ENCODE peak calls at places on chromosome 14, in eight cellular contexts. One of them, this sample, is unnamed.
A peak's percentile ranks its signal among the peaks of the same experiment; 100 is the strongest.

GRCh38 chr14:101534198-101534597 is 27.1 kb upstream of the DIO3 start:
- DNase-seq in activated T-cell treated with anti-CD3 and anti-CD28 coated beads, Interleukin-2, amount 50 U/mL, for 1 hour: no peak
- DNase-seq in LoVo: no peak
- DNase-seq in thoracic aorta: no peak
- DNase-seq in activated CD4-positive, alpha-beta T cell treated with anti-CD3 and anti-CD28 coated beads for 24 hours: no peak
- DNase-seq in left cardiac atrium: no peak
- DNase-seq in GM23248: no peak
- DNase-seq in stimulated activated CD4-positive, alpha-beta T cell treated with anti-CD3 and anti-CD28 coated beads, Interleukin-4, amount 100 ng/mL, for 48 hours: no peak
- DNase-seq in this sample: no peak

GRCh38 chr14:101966742-101967141 is 2.4 kb downstream of the DYNC1H1 start:
- DNase-seq in activated T-cell treated with anti-CD3 and anti-CD28 coated beads, Interleukin-2, amount 50 U/mL, for 1 hour: no peak
- DNase-seq in LoVo: no peak
- DNase-seq in thoracic aorta: no peak
- DNase-seq in activated CD4-positive, alpha-beta T cell treated with anti-CD3 and anti-CD28 coated beads for 24 hours: no peak
- DNase-seq in left cardiac atrium: no peak
- DNase-seq in GM23248: no peak
- DNase-seq in stimulated activated CD4-positive, alpha-beta T cell treated with anti-CD3 and anti-CD28 coated beads, Interleukin-4, amount 100 ng/mL, for 48 hours: no peak
- DNase-seq in this sample: no peak

GRCh38 chr14:35331605-35332516 is 39.7 kb downstream of the PSMA6 start:
- DNase-seq in activated T-cell treated with anti-CD3 and anti-CD28 coated beads, Interleukin-2, amount 50 U/mL, for 1 hour: no peak
- DNase-seq in LoVo: peak; percentile 74
- DNase-seq in thoracic aorta: no peak
- DNase-seq in activated CD4-positive, alpha-beta T cell treated with anti-CD3 and anti-CD28 coated beads for 24 hours: no peak
- DNase-seq in left cardiac atrium: no peak
- DNase-seq in GM23248: peak; percentile 46
- DNase-seq in stimulated activated CD4-positive, alpha-beta T cell treated with anti-CD3 and anti-CD28 coated beads, Interleukin-4, amount 100 ng/mL, for 48 hours: no peak
- DNase-seq in this sample: no peak

GRCh38 chr14:52443506-52443905 is 108.8 kb downstream of the TXNDC16 start:
- DNase-seq in activated T-cell treated with anti-CD3 and anti-CD28 coated beads, Interleukin-2, amount 50 U/mL, for 1 hour: no peak
- DNase-seq in LoVo: no peak
- DNase-seq in thoracic aorta: no peak
- DNase-seq in activated CD4-positive, alpha-beta T cell treated with anti-CD3 and anti-CD28 coated beads for 24 hours: no peak
- DNase-seq in left cardiac atrium: no peak
- DNase-seq in GM23248: peak; percentile 62
- DNase-seq in stimulated activated CD4-positive, alpha-beta T cell treated with anti-CD3 and anti-CD28 coated beads, Interleukin-4, amount 100 ng/mL, for 48 hours: no peak
- DNase-seq in this sample: no peak

GRCh38 chr14:36524874-36525745 is 5.1 kb upstream of the NKX2-1 start:
- DNase-seq in activated T-cell treated with anti-CD3 and anti-CD28 coated beads, Interleukin-2, amount 50 U/mL, for 1 hour: no peak
- DNase-seq in LoVo: no peak
- DNase-seq in thoracic aorta: no peak
- DNase-seq in activated CD4-positive, alpha-beta T cell treated with anti-CD3 and anti-CD28 coated beads for 24 hours: no peak
- DNase-seq in left cardiac atrium: no peak
- DNase-seq in GM23248: peak; percentile 46
- DNase-seq in stimulated activated CD4-positive, alpha-beta T cell treated with anti-CD3 and anti-CD28 coated beads, Interleukin-4, amount 100 ng/mL, for 48 hours: no peak
- DNase-seq in this sample: no peak

GRCh38 chr14:24903337-24903736 is 146.6 kb downstream of the STXBP6 start:
- DNase-seq in activated T-cell treated with anti-CD3 and anti-CD28 coated beads, Interleukin-2, amount 50 U/mL, for 1 hour: no peak
- DNase-seq in LoVo: peak; percentile 10
- DNase-seq in thoracic aorta: no peak
- DNase-seq in activated CD4-positive, alpha-beta T cell treated with anti-CD3 and anti-CD28 coated beads for 24 hours: no peak
- DNase-seq in left cardiac atrium: no peak
- DNase-seq in GM23248: peak; percentile 85
- DNase-seq in stimulated activated CD4-positive, alpha-beta T cell treated with anti-CD3 and anti-CD28 coated beads, Interleukin-4, amount 100 ng/mL, for 48 hours: no peak
- DNase-seq in this sample: peak; percentile 60

GRCh38 chr14:24813089-24813815 is 179.3 kb upstream of the GZMB start:
- DNase-seq in activated T-cell treated with anti-CD3 and anti-CD28 coated beads, Interleukin-2, amount 50 U/mL, for 1 hour: no peak
- DNase-seq in LoVo: no peak
- DNase-seq in thoracic aorta: no peak
- DNase-seq in activated CD4-positive, alpha-beta T cell treated with anti-CD3 and anti-CD28 coated beads for 24 hours: no peak
- DNase-seq in left cardiac atrium: no peak
- DNase-seq in GM23248: no peak
- DNase-seq in stimulated activated CD4-positive, alpha-beta T cell treated with anti-CD3 and anti-CD28 coated beads, Interleukin-4, amount 100 ng/mL, for 48 hours: no peak
- DNase-seq in this sample: no peak

GRCh38 chr14:99441918-99442317 is 38.7 kb downstream of the SETD3 start:
- DNase-seq in activated T-cell treated with anti-CD3 and anti-CD28 coated beads, Interleukin-2, amount 50 U/mL, for 1 hour: no peak
- DNase-seq in LoVo: no peak
- DNase-seq in thoracic aorta: no peak
- DNase-seq in activated CD4-positive, alpha-beta T cell treated with anti-CD3 and anti-CD28 coated beads for 24 hours: no peak
- DNase-seq in left cardiac atrium: no peak
- DNase-seq in GM23248: no peak
- DNase-seq in stimulated activated CD4-positive, alpha-beta T cell treated with anti-CD3 and anti-CD28 coated beads, Interleukin-4, amount 100 ng/mL, for 48 hours: no peak
- DNase-seq in this sample: no peak

GRCh38 chr14:34129927-34130552 is 179.2 kb upstream of the EGLN3 start:
- DNase-seq in activated T-cell treated with anti-CD3 and anti-CD28 coated beads, Interleukin-2, amount 50 U/mL, for 1 hour: no peak
- DNase-seq in LoVo: no peak
- DNase-seq in thoracic aorta: no peak
- DNase-seq in activated CD4-positive, alpha-beta T cell treated with anti-CD3 and anti-CD28 coated beads for 24 hours: no peak
- DNase-seq in left cardiac atrium: no peak
- DNase-seq in GM23248: no peak
- DNase-seq in stimulated activated CD4-positive, alpha-beta T cell treated with anti-CD3 and anti-CD28 coated beads, Interleukin-4, amount 100 ng/mL, for 48 hours: no peak
- DNase-seq in this sample: no peak

GRCh38 chr14:29681308-29681707 is 246.3 kb downstream of the PRKD1 start:
- DNase-seq in activated T-cell treated with anti-CD3 and anti-CD28 coated beads, Interleukin-2, amount 50 U/mL, for 1 hour: no peak
- DNase-seq in LoVo: no peak
- DNase-seq in thoracic aorta: no peak
- DNase-seq in activated CD4-positive, alpha-beta T cell treated with anti-CD3 and anti-CD28 coated beads for 24 hours: no peak
- DNase-seq in left cardiac atrium: no peak
- DNase-seq in GM23248: peak; percentile 30
- DNase-seq in stimulated activated CD4-positive, alpha-beta T cell treated with anti-CD3 and anti-CD28 coated beads, Interleukin-4, amount 100 ng/mL, for 48 hours: no peak
- DNase-seq in this sample: no peak

GRCh38 chr14:51094282-51094821 is 553 bp downstream of the TRIM9 start:
- DNase-seq in activated T-cell treated with anti-CD3 and anti-CD28 coated beads, Interleukin-2, amount 50 U/mL, for 1 hour: peak; percentile 37
- DNase-seq in LoVo: no peak
- DNase-seq in thoracic aorta: no peak
- DNase-seq in activated CD4-positive, alpha-beta T cell treated with anti-CD3 and anti-CD28 coated beads for 24 hours: no peak
- DNase-seq in left cardiac atrium: no peak
- DNase-seq in GM23248: peak; percentile 30
- DNase-seq in stimulated activated CD4-positive, alpha-beta T cell treated with anti-CD3 and anti-CD28 coated beads, Interleukin-4, amount 100 ng/mL, for 48 hours: peak; percentile 1
- DNase-seq in this sample: no peak

GRCh38 chr14:64410084-64410774 is 22.1 kb downstream of the MTHFD1 start:
- DNase-seq in activated T-cell treated with anti-CD3 and anti-CD28 coated beads, Interleukin-2, amount 50 U/mL, for 1 hour: no peak
- DNase-seq in LoVo: peak; percentile 11
- DNase-seq in thoracic aorta: no peak
- DNase-seq in activated CD4-positive, alpha-beta T cell treated with anti-CD3 and anti-CD28 coated beads for 24 hours: no peak
- DNase-seq in left cardiac atrium: no peak
- DNase-seq in GM23248: peak; percentile 53
- DNase-seq in stimulated activated CD4-positive, alpha-beta T cell treated with anti-CD3 and anti-CD28 coated beads, Interleukin-4, amount 100 ng/mL, for 48 hours: no peak
- DNase-seq in this sample: peak; percentile 92

GRCh38 chr14:98909251-98909944 is 362.6 kb downstream of the BCL11B start:
- DNase-seq in activated T-cell treated with anti-CD3 and anti-CD28 coated beads, Interleukin-2, amount 50 U/mL, for 1 hour: no peak
- DNase-seq in LoVo: peak; percentile 84
- DNase-seq in thoracic aorta: no peak
- DNase-seq in activated CD4-positive, alpha-beta T cell treated with anti-CD3 and anti-CD28 coated beads for 24 hours: no peak
- DNase-seq in left cardiac atrium: no peak
- DNase-seq in GM23248: peak; percentile 38
- DNase-seq in stimulated activated CD4-positive, alpha-beta T cell treated with anti-CD3 and anti-CD28 coated beads, Interleukin-4, amount 100 ng/mL, for 48 hours: no peak
- DNase-seq in this sample: no peak

GRCh38 chr14:99128185-99128584 is 143.8 kb downstream of the BCL11B start:
- DNase-seq in activated T-cell treated with anti-CD3 and anti-CD28 coated beads, Interleukin-2, amount 50 U/mL, for 1 hour: no peak
- DNase-seq in LoVo: no peak
- DNase-seq in thoracic aorta: no peak
- DNase-seq in activated CD4-positive, alpha-beta T cell treated with anti-CD3 and anti-CD28 coated beads for 24 hours: no peak
- DNase-seq in left cardiac atrium: no peak
- DNase-seq in GM23248: no peak
- DNase-seq in stimulated activated CD4-positive, alpha-beta T cell treated with anti-CD3 and anti-CD28 coated beads, Interleukin-4, amount 100 ng/mL, for 48 hours: no peak
- DNase-seq in this sample: no peak

GRCh38 chr14:102249041-102249440 is 55.9 kb downstream of the MOK start:
- DNase-seq in activated T-cell treated with anti-CD3 and anti-CD28 coated beads, Interleukin-2, amount 50 U/mL, for 1 hour: no peak
- DNase-seq in LoVo: no peak
- DNase-seq in thoracic aorta: no peak
- DNase-seq in activated CD4-positive, alpha-beta T cell treated with anti-CD3 and anti-CD28 coated beads for 24 hours: no peak
- DNase-seq in left cardiac atrium: no peak
- DNase-seq in GM23248: no peak
- DNase-seq in stimulated activated CD4-positive, alpha-beta T cell treated with anti-CD3 and anti-CD28 coated beads, Interleukin-4, amount 100 ng/mL, for 48 hours: no peak
- DNase-seq in this sample: peak; percentile 36

GRCh38 chr14:32633214-32633864 is 304.2 kb downstream of the AKAP6 start:
- DNase-seq in activated T-cell treated with anti-CD3 and anti-CD28 coated beads, Interleukin-2, amount 50 U/mL, for 1 hour: no peak
- DNase-seq in LoVo: no peak
- DNase-seq in thoracic aorta: no peak
- DNase-seq in activated CD4-positive, alpha-beta T cell treated with anti-CD3 and anti-CD28 coated beads for 24 hours: no peak
- DNase-seq in left cardiac atrium: no peak
- DNase-seq in GM23248: no peak
- DNase-seq in stimulated activated CD4-positive, alpha-beta T cell treated with anti-CD3 and anti-CD28 coated beads, Interleukin-4, amount 100 ng/mL, for 48 hours: no peak
- DNase-seq in this sample: no peak

This sample was measured in NCI-H226.